ENCODE peak calls at places on chromosomes 13 and 19, in eight cellular contexts. K is NCI-H1092; Z is cardiac muscle cell; H is thoracic aorta; S is activated CD8-positive, alpha-beta memory T cell treated with anti-CD3 and anti-CD28 coated beads for 4 hours; B is anterior cingulate cortex; L is activated gamma-delta T cell treated with anti-CD3 and anti-CD28 coated beads, Interleukin-2, amount 50 U/mL, for 16 hours; C is activated T-helper 1 cell treated with Interleukin-2 at 50 U/mL for 16 hours. W is an unnamed sample.

GRCh38 chr19:5103061-5103701 is 134.3 kb downstream of the KDM4B start:
- DNase-seq in K (peak), Z (no peak), H (no peak), S (no peak), B (no peak), L (no peak), C (no peak), W (no peak)

GRCh38 chr13:56349866-56350265 is 790.9 kb upstream of the PRR20A start:
- DNase-seq in K (no peak), Z (no peak), H (no peak), S (no peak), B (no peak), L (no peak), C (no peak), W (no peak)

GRCh38 chr13:100434010-100434763 is 154.4 kb downstream of the GGACT start:
- DNase-seq in K (no peak), Z (no peak), H (no peak), S (no peak), B (no peak), L (no peak), C (no peak), W (no peak)

GRCh38 chr19:31285744-31286143 is 63.5 kb downstream of the TSHZ3 start:
- DNase-seq in K (no peak), Z (no peak), H (no peak), S (no peak), B (no peak), L (no peak), C (no peak), W (peak)

GRCh38 chr13:30305456-30305855 is 1.9 kb downstream of the KATNAL1 start:
- DNase-seq in K (no peak), Z (no peak), H (no peak), S (no peak), B (no peak), L (no peak), C (no peak), W (no peak)

GRCh38 chr13:30051531-30052060 is 201.2 kb upstream of the UBL3 start:
- DNase-seq in K (no peak), Z (no peak), H (no peak), S (no peak), B (no peak), L (no peak), C (no peak), W (no peak)

GRCh38 chr19:32916969-32917611 is 47.5 kb upstream of the SLC7A9 start:
- DNase-seq in K (no peak), Z (no peak), H (no peak), S (no peak), B (no peak), L (no peak), C (no peak), W (no peak)

GRCh38 chr13:45728759-45729158 is 26.6 kb downstream of the CBY2 start:
- DNase-seq in K (no peak), Z (peak), H (no peak), S (no peak), B (no peak), L (no peak), C (no peak), W (no peak)

GRCh38 chr19:22052644-22053013 is 345 bp downstream of the ZNF257 start:
- DNase-seq in K (no peak), Z (no peak), H (no peak), S (no peak), B (no peak), L (no peak), C (peak), W (no peak)

GRCh38 chr19:31223805-31224534 is 125.3 kb downstream of the TSHZ3 start:
- DNase-seq in K (no peak), Z (no peak), H (no peak), S (no peak), B (no peak), L (no peak), C (no peak), W (peak)

GRCh38 chr13:90750957-90751356 is 596.5 kb upstream of the MIR17HG start:
- DNase-seq in K (no peak), Z (no peak), H (no peak), S (no peak), B (no peak), L (no peak), C (no peak), W (no peak)

GRCh38 chr19:18663940-18664530 is 19.4 kb upstream of the CRTC1 start:
- DNase-seq in K (no peak), Z (no peak), H (no peak), S (no peak), B (no peak), L (no peak), C (no peak), W (no peak)

GRCh38 chr13:113969311-113969972 is 4.4 kb downstream of the C13orf46 start:
- DNase-seq in K (no peak), Z (no peak), H (peak), S (no peak), B (no peak), L (no peak), C (no peak), W (no peak)

GRCh38 chr13:30004204-30004603 is 153.8 kb upstream of the UBL3 start:
- DNase-seq in K (no peak), Z (no peak), H (no peak), S (no peak), B (no peak), L (no peak), C (no peak), W (no peak)

GRCh38 chr19:2352121-2352520 is 7.9 kb upstream of the TMPRSS9 start:
- DNase-seq in K (no peak), Z (no peak), H (no peak), S (no peak), B (no peak), L (no peak), C (no peak), W (no peak)

GRCh38 chr19:35559281-35559659 is 4.2 kb downstream of the ATP4A start:
- DNase-seq in K (no peak), Z (no peak), H (no peak), S (no peak), B (no peak), L (no peak), C (no peak), W (no peak)

GRCh38 chr19:43078311-43078710 is 4.2 kb downstream of the PSG2 start:
- DNase-seq in K (no peak), Z (no peak), H (no peak), S (no peak), B (no peak), L (no peak), C (no peak), W (peak)

GRCh38 chr13:99830931-99831330 is 140.6 kb downstream of the ZIC5 start:
- DNase-seq in K (no peak), Z (no peak), H (no peak), S (no peak), B (no peak), L (no peak), C (no peak), W (no peak)

GRCh38 chr13:66887088-66887487 is 343.0 kb downstream of the PCDH9 start:
- DNase-seq in K (peak), Z (no peak), H (no peak), S (no peak), B (no peak), L (no peak), C (no peak), W (peak)

GRCh38 chr13:100510208-100510997 is 78.2 kb downstream of the GGACT start:
- DNase-seq in K (no peak), Z (no peak), H (no peak), S (no peak), B (no peak), L (no peak), C (no peak), W (no peak)

GRCh38 chr13:78326608-78327007 is 276.7 kb downstream of the POU4F1 start:
- DNase-seq in K (peak), Z (peak), H (no peak), S (no peak), B (no peak), L (no peak), C (no peak), W (no peak)

GRCh38 chr19:4379383-4380253 is 20.7 kb downstream of the SH3GL1 start:
- DNase-seq in K (no peak), Z (no peak), H (no peak), S (no peak), B (no peak), L (no peak), C (no peak), W (no peak)

GRCh38 chr13:59722580-59722900 is 441.2 kb downstream of the DIAPH3 start:
- DNase-seq in K (no peak), Z (no peak), H (no peak), S (no peak), B (no peak), L (no peak), C (no peak), W (no peak)

GRCh38 chr19:1481224-1481892 is 2.3 kb upstream of the C19orf25 start:
- DNase-seq in K (no peak), Z (no peak), H (no peak), S (no peak), B (no peak), L (no peak), C (no peak), W (no peak)

GRCh38 chr13:32107474-32107873 is 75.9 kb downstream of the FRY start:
- DNase-seq in K (no peak), Z (no peak), H (no peak), S (no peak), B (no peak), L (no peak), C (no peak), W (no peak)

GRCh38 chr13:109816979-109817275 is 30.5 kb upstream of the IRS2 start:
- DNase-seq in K (no peak), Z (no peak), H (no peak), S (no peak), B (no peak), L (no peak), C (no peak), W (no peak)

GRCh38 chr13:44726214-44726613 is 150.1 kb upstream of the TSC22D1 start:
- DNase-seq in K (no peak), Z (no peak), H (no peak), S (no peak), B (no peak), L (no peak), C (no peak), W (peak)

GRCh38 chr19:34487651-34488051 is 6.1 kb downstream of the WTIP start:
- DNase-seq in K (no peak), Z (no peak), H (no peak), S (no peak), B (no peak), L (no peak), C (no peak), W (no peak)

GRCh38 chr19:30693179-30693578 is 321.0 kb downstream of the ZNF536 start:
- DNase-seq in K (no peak), Z (no peak), H (no peak), S (no peak), B (no peak), L (no peak), C (no peak), W (no peak)

GRCh38 chr19:47723573-47723923 is 10.3 kb downstream of the EHD2 start:
- DNase-seq in K (no peak), Z (no peak), H (no peak), S (no peak), B (no peak), L (no peak), C (no peak), W (no peak)

GRCh38 chr13:98664047-98664446 is 87.1 kb upstream of the STK24 start:
- DNase-seq in K (no peak), Z (no peak), H (no peak), S (peak), B (no peak), L (peak), C (no peak), W (no peak)

W was measured in AG04450.